ENCODE peak calls at places on chromosomes 3 and 15, in eight cellular contexts. L is endothelial cell of umbilical vein, E is NB4, I is GM12892, G is body of pancreas, F is erythroblast, S is A549, U is stomach. T is an unnamed sample.

GRCh38 chr15:29970402-29970695 is 112.4 kb upstream of the GOLGA8J start:
- DNase-seq in L (peak), G (no peak), E (no peak), S (peak), F (no peak), U (no peak), I (no peak), T (no peak)

GRCh38 chr3:141303481-141304223 is 64.7 kb upstream of the ZBTB38 start:
- DNase-seq in F (peak), S (peak), U (peak), G (peak), I (no peak), L (peak), E (peak), T (no peak)

GRCh38 chr3:181316481-181316880 is 326.9 kb upstream of the DNAJC19 start:
- DNase-seq in G (no peak), I (no peak), F (peak), U (no peak), S (peak), E (peak), L (peak), T (no peak)

GRCh38 chr3:184334470-184335158 is 2.8 kb upstream of the FAM131A start:
- DNase-seq in I (no peak), E (no peak), F (peak), L (peak), S (peak), U (no peak), G (no peak), T (no peak)

GRCh38 chr3:58824285-58824684 is 157.7 kb upstream of the FAM3D start:
- DNase-seq in F (peak), G (peak), E (peak), U (peak), I (no peak), L (peak), S (peak), T (no peak)

GRCh38 chr3:133899309-133899708 is 3.6 kb upstream of the RAB6B start:
- DNase-seq in S (no peak), G (no peak), E (peak), U (no peak), F (no peak), I (no peak), L (no peak), T (no peak)

GRCh38 chr3:157330206-157330605 is 106.4 kb upstream of the PTX3 start:
- DNase-seq in I (no peak), S (no peak), L (no peak), E (no peak), U (no peak), G (no peak), F (no peak), T (no peak)

GRCh38 chr3:125134952-125135351 is 77.6 kb downstream of the SLC12A8 start:
- DNase-seq in G (no peak), F (no peak), L (no peak), S (no peak), I (no peak), E (no peak), U (no peak), T (no peak)

GRCh38 chr15:68187559-68187958 is 17.6 kb downstream of the CALML4 start:
- DNase-seq in F (no peak), I (no peak), S (no peak), E (no peak), G (peak), U (peak), L (peak), T (no peak)

GRCh38 chr15:34271493-34271892 is 46.7 kb downstream of the EMC4 start:
- DNase-seq in E (peak), F (peak), L (no peak), S (peak), I (no peak), G (no peak), U (no peak), T (no peak)

GRCh38 chr3:13544293-13544831 is 4.6 kb upstream of the FBLN2 start:
- DNase-seq in I (no peak), S (peak), F (no peak), G (no peak), L (no peak), E (no peak), U (no peak), T (no peak)

GRCh38 chr15:81886586-81886985 is 159.2 kb downstream of the MEX3B start:
- DNase-seq in G (no peak), S (no peak), E (no peak), I (no peak), L (no peak), F (no peak), U (no peak), T (no peak)

GRCh38 chr15:80567721-80568157 is 127.4 kb upstream of the ABHD17C start:
- DNase-seq in S (peak), L (peak), F (peak), I (no peak), U (peak), G (peak), E (peak), T (no peak)

GRCh38 chr3:23136054-23136453 is 67.1 kb upstream of the UBE2E2 start:
- DNase-seq in I (no peak), L (no peak), S (no peak), E (no peak), F (no peak), U (no peak), G (no peak), T (no peak)

GRCh38 chr3:49217688-49218470 is 46.5 kb downstream of the KLHDC8B start:
- DNase-seq in U (no peak), G (peak), L (peak), S (no peak), E (no peak), I (no peak), F (no peak), T (no peak)

GRCh38 chr15:31296304-31297220 is 30.1 kb upstream of the KLF13 start:
- DNase-seq in I (no peak), L (peak), F (peak), S (peak), U (peak), G (peak), E (no peak), T (peak)

GRCh38 chr3:100209948-100210776 is 50.6 kb upstream of the TBC1D23 start:
- DNase-seq in L (no peak), S (no peak), E (no peak), G (no peak), U (no peak), F (no peak), I (no peak), T (no peak)

GRCh38 chr15:74791667-74792066 is 9.8 kb downstream of the CSK start:
- DNase-seq in F (no peak), E (no peak), G (no peak), L (no peak), U (no peak), I (no peak), S (no peak), T (peak)
- TF ChIP-seq POLR2A in F (no peak), E (no peak), G (no peak), L (no peak), U (no peak), I (no peak), S (no peak), T (no peak)

GRCh38 chr3:71399478-71399877 is 184.1 kb downstream of the FOXP1 start:
- DNase-seq in G (no peak), F (no peak), I (no peak), E (no peak), L (no peak), S (no peak), U (no peak), T (no peak)

GRCh38 chr3:71398157-71398836 is 185.2 kb downstream of the FOXP1 start:
- DNase-seq in U (no peak), E (no peak), G (no peak), L (peak), S (no peak), I (no peak), F (no peak), T (no peak)

GRCh38 chr3:71395470-71395869 is 188.1 kb downstream of the FOXP1 start:
- DNase-seq in F (no peak), S (no peak), E (no peak), G (no peak), I (no peak), U (no peak), L (no peak), T (no peak)

GRCh38 chr3:71395927-71396695 is 187.4 kb downstream of the FOXP1 start:
- DNase-seq in F (no peak), L (peak), E (peak), U (no peak), I (no peak), G (no peak), S (no peak), T (no peak)

DNA sequence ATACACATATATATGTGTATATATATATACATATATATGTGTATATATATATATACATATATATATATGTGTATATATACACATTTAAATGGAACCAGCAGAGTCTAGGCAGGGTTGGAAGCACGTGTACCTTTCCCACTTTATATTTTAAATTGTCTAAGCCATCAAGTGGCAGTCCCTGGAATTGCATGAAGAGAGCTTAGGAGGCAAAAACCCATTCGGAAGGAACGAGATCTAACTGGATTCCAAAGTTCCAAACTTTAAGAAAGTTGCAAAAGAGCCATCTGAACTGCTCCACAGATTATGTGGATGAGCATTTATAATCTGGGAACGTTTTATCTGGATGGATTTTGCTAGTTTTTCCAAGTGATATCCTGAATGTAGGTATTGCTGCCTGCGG is 186.5 kb downstream of the FOXP1 start:
- DNase-seq in L (peak), E (peak), G (peak), F (peak), I (no peak), S (peak), U (no peak), T (no peak)
- TF ChIP-seq POLR2A in L (no peak), E (no peak), G (no peak), F (no peak), I (no peak), S (no peak), U (no peak), T (no peak)

GRCh38 chr15:90191795-90192494 is 9.2 kb upstream of the SEMA4B start:
- DNase-seq in E (peak), U (peak), L (no peak), G (peak), I (no peak), F (peak), S (peak), T (peak)
- TF ChIP-seq POLR2A in E (no peak), U (no peak), L (no peak), G (no peak), I (no peak), F (peak), S (no peak), T (no peak)

GRCh38 chr15:70854669-70854976 is 666 bp upstream of the LARP6 start:
- DNase-seq in F (no peak), U (no peak), I (no peak), E (no peak), G (no peak), L (peak), S (peak), T (no peak)

GRCh38 chr15:70852501-70853269 is 1.3 kb downstream of the LARP6 start:
- DNase-seq in S (no peak), L (peak), F (no peak), U (no peak), G (no peak), E (no peak), I (no peak), T (no peak)

GRCh38 chr15:70855764-70856163 is 1.8 kb upstream of the LARP6 start:
- DNase-seq in S (no peak), I (no peak), L (no peak), G (no peak), E (no peak), F (peak), U (no peak), T (no peak)

GRCh38 chr15:70853270-70853854 is 595 bp downstream of the LARP6 start:
- DNase-seq in G (peak), E (no peak), S (no peak), I (no peak), L (peak), F (no peak), U (no peak), T (no peak)

GRCh38 chr15:70853855-70854668 is at the start of gene LARP6:
- DNase-seq in U (peak), F (no peak), L (peak), I (peak), E (peak), S (peak), G (peak), T (no peak)
- TF ChIP-seq POLR2A in U (peak), F (no peak), L (peak), I (no peak), E (no peak), S (peak), G (peak), T (no peak)

GRCh38 chr15:79463781-79464270 is 31.7 kb downstream of the MINAR1 start:
- DNase-seq in F (no peak), U (no peak), G (no peak), E (no peak), S (no peak), I (no peak), L (no peak), T (no peak)
- TF ChIP-seq POLR2A in F (no peak), U (no peak), G (no peak), E (no peak), S (no peak), I (no peak), L (no peak), T (no peak)

GRCh38 chr3:149739396-149739795 is 12.9 kb downstream of the COMMD2 start:
- DNase-seq in U (no peak), F (no peak), I (no peak), S (no peak), L (no peak), E (no peak), G (no peak), T (no peak)
- TF ChIP-seq POLR2A in U (no peak), F (no peak), I (no peak), S (no peak), L (no peak), E (no peak), G (no peak), T (no peak)